ENCODE peak calls at places on chromosome 1, in four cellular contexts. P is K562, H is H1, G is GM12878. E is an unnamed sample.

GRCh38 chr1:152224093-152224492 is at the start of gene HRNR:
- DNase-seq in P (no peak), G (no peak), H (no peak), E (no peak)

GRCh38 chr1:93874025-93874651 is 4.9 kb downstream of the DNTTIP2 start:
- DNase-seq in G (no peak), H (no peak), P (no peak), E (peak)

GRCh38 chr1:51583532-51583931 is 33.4 kb upstream of the OSBPL9 start:
- DNase-seq in P (no peak), H (no peak), G (no peak), E (peak)

GRCh38 chr1:236904874-236905741 is 99.1 kb downstream of the MT1HL1 start:
- DNase-seq in P (peak), H (no peak), G (no peak), E (peak)

GRCh38 chr1:40045766-40046165 is 5.2 kb downstream of the CAP1 start:
- DNase-seq in P (no peak), H (no peak), G (no peak), E (no peak)

GRCh38 chr1:89603651-89604413 is 29.1 kb upstream of the LRRC8C start:
- DNase-seq in P (no peak), H (no peak), G (no peak), E (no peak)

GRCh38 chr1:154863702-154864174 is 6.3 kb downstream of the KCNN3 start:
- DNase-seq in P (peak), G (peak), H (peak), E (peak)

GRCh38 chr1:16393255-16394177 is 26.5 kb downstream of the SZRD1 start:
- DNase-seq in P (no peak), H (no peak), G (no peak), E (no peak)

GRCh38 chr1:247212914-247213617 is 41.2 kb upstream of the ZNF124 start:
- DNase-seq in H (no peak), G (no peak), P (no peak), E (no peak)

GRCh38 chr1:166588741-166589140 is 250.5 kb upstream of the POGK start:
- DNase-seq in H (no peak), P (no peak), G (no peak), E (no peak)
- TF ChIP-seq BRCA1 in H (no peak), P (no peak), G (no peak), E (no peak)

GRCh38 chr1:46179138-46180081 is 3.1 kb upstream of the P3R3URF start:
- DNase-seq in H (peak), G (no peak), P (peak), E (peak)

GRCh38 chr1:46183119-46183842 is 7.0 kb upstream of the P3R3URF start:
- DNase-seq in P (no peak), G (no peak), H (no peak), E (peak)

GRCh38 chr1:46181343-46182260 is 5.3 kb upstream of the P3R3URF start:
- DNase-seq in G (no peak), H (no peak), P (no peak), E (no peak)

GRCh38 chr1:46176211-46176865 is at the start of gene P3R3URF:
- DNase-seq in H (no peak), G (no peak), P (no peak), E (no peak)

DNA sequence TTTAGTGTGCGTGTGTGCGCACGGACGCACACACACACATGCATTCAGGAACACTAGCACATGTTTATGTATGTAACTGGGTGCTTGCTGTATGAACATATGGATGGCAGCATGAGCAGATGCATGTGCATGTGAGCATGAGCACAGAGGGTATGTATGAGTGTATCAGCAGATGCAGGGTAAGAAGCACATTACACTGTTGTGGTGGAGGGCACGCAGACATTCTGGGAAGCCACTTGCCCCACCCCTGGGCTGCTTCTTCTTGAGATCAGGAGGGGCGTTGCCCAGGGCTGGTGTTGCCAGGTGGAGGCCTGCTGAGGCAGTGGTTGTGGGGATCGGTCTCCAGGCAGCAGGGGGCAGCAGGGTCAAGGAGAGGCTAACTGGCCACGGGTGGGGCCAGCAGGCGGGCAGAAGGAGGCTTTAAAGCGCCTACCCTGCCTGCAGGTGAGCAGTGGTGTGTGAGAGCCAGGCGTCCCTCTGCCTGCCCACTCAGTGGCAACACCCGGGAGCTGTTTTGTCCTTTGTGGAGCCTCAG is 3.9 kb upstream of the P3R3URF start:
- DNase-seq in P (peak), H (peak), G (no peak), E (peak)
- TF ChIP-seq BRCA1 in P (no peak), H (no peak), G (no peak), E (no peak)

GRCh38 chr1:200124309-200124708 is 96.8 kb downstream of the NR5A2 start:
- DNase-seq in G (no peak), H (no peak), P (no peak), E (no peak)
- TF ChIP-seq BRCA1 in G (no peak), H (no peak), P (no peak), E (no peak)

DNA sequence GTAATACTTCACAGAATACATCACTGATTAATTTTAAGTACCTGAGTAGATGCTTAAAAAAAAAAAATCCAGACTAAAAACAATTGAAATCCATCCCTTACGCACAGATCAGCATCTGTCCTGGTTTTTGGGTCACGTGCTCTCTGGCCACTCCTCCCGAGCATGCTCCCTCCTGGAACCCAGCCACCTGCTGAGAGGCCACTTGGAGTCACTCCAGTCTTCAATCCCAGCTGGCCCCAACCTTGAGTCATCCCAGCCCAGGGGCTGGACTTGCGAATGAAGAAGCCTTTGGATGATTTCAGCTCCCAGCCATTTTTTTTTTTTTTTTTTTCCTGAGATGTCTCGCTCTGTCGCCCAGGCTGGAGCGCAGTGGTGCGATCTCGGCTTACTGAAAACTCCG is 8.9 kb downstream of the MAP1LC3C start:
- DNase-seq in H (no peak), G (no peak), P (peak), E (no peak)
- TF ChIP-seq BRCA1 in H (no peak), G (no peak), P (no peak), E (no peak)